ENCODE peak calls at places on chromosomes 16 and 17, in nine cellular contexts. T is cardiac muscle cell; V is CD4-positive, alpha-beta memory T cell; U is SK-N-SH; N is effector memory CD4-positive, alpha-beta T cell; B is uterus; F is fibroblast of lung; D is aorta; W is thoracic aorta. L is an unnamed sample.

GRCh38 chr16:9934723-9935508 is 247.3 kb downstream of the GRIN2A start:
- DNase-seq in T (no peak), V (no peak), U (no peak), N (no peak), B (peak), F (no peak), D (peak), W (peak), L (no peak)

GRCh38 chr17:76438906-76439305 is 14.0 kb downstream of the UBE2O start:
- DNase-seq in T (no peak), V (no peak), U (no peak), N (no peak), B (no peak), F (no peak), D (no peak), W (no peak), L (no peak)

GRCh38 chr17:1275962-1276736 is 3.3 kb upstream of the TRARG1 start:
- DNase-seq in T (peak), V (peak), U (peak), N (peak), B (peak), F (peak), D (peak), W (no peak), L (peak)

GRCh38 chr17:38703742-38704644 is 1.1 kb upstream of the MLLT6 start:
- DNase-seq in T (peak), V (peak), U (peak), N (peak), B (peak), F (no peak), D (peak), W (no peak), L (peak)

GRCh38 chr16:79081292-79082066 is 519.1 kb downstream of the MAF start:
- DNase-seq in T (no peak), V (no peak), U (no peak), N (no peak), B (no peak), F (no peak), D (no peak), W (no peak), L (no peak)

GRCh38 chr17:67105213-67105612 is 60.9 kb downstream of the CACNG1 start:
- DNase-seq in T (peak), V (no peak), U (no peak), N (no peak), B (no peak), F (peak), D (no peak), W (no peak), L (no peak)

GRCh38 chr16:30748634-30749445 is 615 bp downstream of the PHKG2 start:
- DNase-seq in T (peak), V (no peak), U (peak), N (no peak), B (peak), F (peak), D (no peak), W (no peak), L (peak)

GRCh38 chr17:47978324-47978723 is 7.4 kb downstream of the CDK5RAP3 start:
- DNase-seq in T (peak), V (peak), U (peak), N (no peak), B (peak), F (peak), D (peak), W (no peak), L (peak)

GRCh38 chr17:14793237-14793636 is 471.9 kb downstream of the PMP22 start:
- DNase-seq in T (peak), V (no peak), U (no peak), N (no peak), B (no peak), F (peak), D (no peak), W (no peak), L (no peak)

GRCh38 chr16:6427621-6428020 is 905.0 kb upstream of the RBFOX1 start:
- DNase-seq in T (no peak), V (no peak), U (no peak), N (no peak), B (no peak), F (no peak), D (no peak), W (no peak), L (no peak)

GRCh38 chr17:78109489-78109761 is 19.1 kb downstream of the TMC6 start:
- DNase-seq in T (no peak), V (no peak), U (no peak), N (no peak), B (no peak), F (no peak), D (no peak), W (no peak), L (no peak)

GRCh38 chr17:76791053-76791980 is 53.4 kb downstream of the MFSD11 start:
- DNase-seq in T (peak), V (peak), U (peak), N (no peak), B (peak), F (peak), D (no peak), W (no peak), L (no peak)

GRCh38 chr16:57628008-57628781 is at the start of gene ADGRG1:
- DNase-seq in T (peak), V (no peak), U (peak), N (peak), B (peak), F (peak), D (peak), W (peak), L (peak)

GRCh38 chr17:13002761-13003453 is 14.9 kb downstream of the ELAC2 start:
- DNase-seq in T (peak), V (peak), U (peak), N (no peak), B (peak), F (peak), D (peak), W (peak), L (peak)

GRCh38 chr17:17305282-17305801 is 2.2 kb downstream of the NT5M start:
- DNase-seq in T (peak), V (peak), U (peak), N (no peak), B (no peak), F (no peak), D (no peak), W (no peak), L (no peak)

GRCh38 chr16:14007460-14007859 is 63.7 kb upstream of the MRTFB start:
- DNase-seq in T (peak), V (no peak), U (no peak), N (no peak), B (no peak), F (peak), D (no peak), W (no peak), L (no peak)

GRCh38 chr17:15321556-15322250 is 19.7 kb downstream of the TEKT3 start:
- DNase-seq in T (no peak), V (no peak), U (no peak), N (no peak), B (no peak), F (peak), D (no peak), W (no peak), L (no peak)

GRCh38 chr17:40707720-40708119 is 4.2 kb upstream of the KRT24 start:
- DNase-seq in T (no peak), V (no peak), U (no peak), N (no peak), B (no peak), F (peak), D (peak), W (no peak), L (no peak)

GRCh38 chr17:4043862-4044261 is 79.6 kb upstream of the ATP2A3 start:
- DNase-seq in T (no peak), V (peak), U (no peak), N (peak), B (no peak), F (no peak), D (no peak), W (no peak), L (no peak)

GRCh38 chr17:77492446-77493237 is 351.9 kb downstream of the SEC14L1 start:
- DNase-seq in T (no peak), V (no peak), U (no peak), N (no peak), B (peak), F (no peak), D (peak), W (no peak), L (no peak)

GRCh38 chr17:40422990-40423611 is 5.4 kb upstream of the TOP2A start:
- DNase-seq in T (no peak), V (no peak), U (no peak), N (no peak), B (no peak), F (no peak), D (no peak), W (no peak), L (peak)

GRCh38 chr16:82071421-82071820 is 36.4 kb downstream of the HSD17B2 start:
- DNase-seq in T (no peak), V (no peak), U (no peak), N (no peak), B (no peak), F (no peak), D (no peak), W (no peak), L (peak)

GRCh38 chr17:73302189-73302588 is 9.6 kb downstream of the CDC42EP4 start:
- DNase-seq in T (peak), V (no peak), U (no peak), N (no peak), B (no peak), F (no peak), D (no peak), W (no peak), L (no peak)

GRCh38 chr17:62809656-62810055 is 1.5 kb upstream of the MARCHF10 start:
- DNase-seq in T (peak), V (no peak), U (no peak), N (no peak), B (no peak), F (no peak), D (no peak), W (no peak), L (no peak)

GRCh38 chr16:4115209-4115940 is 867 bp downstream of the ADCY9 start:
- DNase-seq in T (peak), V (peak), U (peak), N (no peak), B (peak), F (peak), D (peak), W (no peak), L (peak)

GRCh38 chr16:87070657-87071056 is 246.5 kb downstream of the C16orf95 start:
- DNase-seq in T (no peak), V (no peak), U (no peak), N (no peak), B (no peak), F (no peak), D (no peak), W (no peak), L (no peak)
- H3K27ac ChIP-seq in T (no peak), V (no peak), U (no peak), N (no peak), B (no peak), F (no peak), D (no peak), W (no peak), L (no peak)

GRCh38 chr17:37131064-37131463 is 182.3 kb downstream of the AATF start:
- DNase-seq in T (peak), V (no peak), U (no peak), N (no peak), B (no peak), F (peak), D (no peak), W (no peak), L (peak)
- H3K4me3 ChIP-seq in T (no peak), V (no peak), U (no peak), N (no peak), B (no peak), F (no peak), D (no peak), W (no peak), L (no peak)

GRCh38 chr17:60743812-60744211 is 66.2 kb downstream of the BCAS3 start:
- DNase-seq in T (peak), V (no peak), U (no peak), N (no peak), B (no peak), F (peak), D (no peak), W (no peak), L (no peak)

GRCh38 chr17:60743282-60743681 is 65.6 kb downstream of the BCAS3 start:
- DNase-seq in T (no peak), V (no peak), U (no peak), N (no peak), B (no peak), F (no peak), D (no peak), W (no peak), L (no peak)

GRCh38 chr17:60747069-60747808 is 69.6 kb downstream of the BCAS3 start:
- DNase-seq in T (no peak), V (no peak), U (no peak), N (no peak), B (no peak), F (no peak), D (no peak), W (no peak), L (peak)

GRCh38 chr17:60745544-60745943 is 67.9 kb downstream of the BCAS3 start:
- DNase-seq in T (no peak), V (no peak), U (no peak), N (no peak), B (no peak), F (peak), D (no peak), W (no peak), L (no peak)

GRCh38 chr17:60744355-60744958 is 66.8 kb downstream of the BCAS3 start:
- DNase-seq in T (no peak), V (no peak), U (peak), N (no peak), B (no peak), F (peak), D (no peak), W (no peak), L (no peak)
- H3K27ac ChIP-seq in T (peak), V (no peak), U (peak), N (no peak), B (peak), F (peak), D (no peak), W (no peak), L (no peak)

GRCh38 chr17:21528031-21528684 is 152.0 kb downstream of the KCNJ12 start:
- DNase-seq in T (no peak), V (no peak), U (no peak), N (no peak), B (no peak), F (no peak), D (no peak), W (no peak), L (no peak)
- H3K4me3 ChIP-seq in T (no peak), V (no peak), U (no peak), N (no peak), B (no peak), F (no peak), D (no peak), W (no peak), L (no peak)

GRCh38 chr16:50372611-50373344 is 4.0 kb upstream of the BRD7 start:
- DNase-seq in T (no peak), V (no peak), U (peak), N (no peak), B (no peak), F (peak), D (peak), W (peak), L (no peak)
- H3K27ac ChIP-seq in T (no peak), V (no peak), U (no peak), N (no peak), B (no peak), F (no peak), D (peak), W (peak), L (no peak)